ENCODE peak calls at places on chromosomes 7 and 10, in ten cellular contexts. Y, M, B, K, I, R, N, X, V and G are unnamed samples.
A peak's percentile ranks its signal among the peaks of the same experiment; 100 is the strongest.

GRCh38 chr10:63267414-63268138 is 134.4 kb downstream of the NRBF2 start:
- DNase-seq in Y (peak; percentile 42), M (no peak), B (peak; percentile 12), K (no peak), I (no peak), R (no peak), N (no peak), X (no peak), V (no peak), G (no peak)

GRCh38 chr10:127906548-127907377 is at the start of gene PTPRE:
- DNase-seq in Y (peak; percentile 59), M (no peak), B (peak; percentile 77), K (peak; percentile 34), I (no peak), R (no peak), N (peak; percentile 96), X (peak; percentile 79), V (peak; percentile 83), G (peak; percentile 83)

GRCh38 chr7:108454674-108455523 is 1.3 kb downstream of the NRCAM start:
- DNase-seq in Y (no peak), M (no peak), B (peak; percentile 61), K (no peak), I (no peak), R (no peak), N (peak; percentile 90), X (no peak), V (no peak), G (no peak)

GRCh38 chr7:150358433-150358832 is 10.2 kb upstream of the REPIN1 start:
- DNase-seq in Y (no peak), M (no peak), B (no peak), K (no peak), I (no peak), R (no peak), N (no peak), X (peak; percentile 0), V (no peak), G (no peak)

GRCh38 chr7:111363099-111363498 is 199.2 kb downstream of the IMMP2L start:
- DNase-seq in Y (no peak), M (no peak), B (no peak), K (no peak), I (no peak), R (no peak), N (no peak), X (no peak), V (no peak), G (no peak)

GRCh38 chr10:119190353-119190752 is 11.7 kb upstream of the PRDX3 start:
- DNase-seq in Y (no peak), M (no peak), B (peak; percentile 84), K (no peak), I (no peak), R (no peak), N (no peak), X (peak; percentile 65), V (no peak), G (no peak)

GRCh38 chr7:12882710-12883109 is 195.3 kb downstream of the ARL4A start:
- DNase-seq in Y (no peak), M (no peak), B (no peak), K (no peak), I (no peak), R (no peak), N (no peak), X (no peak), V (no peak), G (no peak)

GRCh38 chr7:79352323-79352722 is 101.1 kb downstream of the MAGI2 start:
- DNase-seq in Y (no peak), M (no peak), B (no peak), K (no peak), I (no peak), R (no peak), N (no peak), X (no peak), V (no peak), G (no peak)

GRCh38 chr10:59019603-59020002 is 156.8 kb upstream of the PHYHIPL start:
- DNase-seq in Y (no peak), M (no peak), B (no peak), K (no peak), I (no peak), R (no peak), N (no peak), X (no peak), V (no peak), G (no peak)

GRCh38 chr7:131899271-131900030 is 343.0 kb upstream of the PODXL start:
- DNase-seq in Y (no peak), M (no peak), B (no peak), K (no peak), I (no peak), R (no peak), N (no peak), X (no peak), V (no peak), G (no peak)

GRCh38 chr10:43322321-43322720 is 49.1 kb upstream of the FXYD4 start:
- DNase-seq in Y (no peak), M (no peak), B (no peak), K (no peak), I (no peak), R (no peak), N (no peak), X (no peak), V (peak; percentile 69), G (peak; percentile 43)

GRCh38 chr10:1063232-1063862 is 7.2 kb downstream of the WDR37 start:
- DNase-seq in Y (no peak), M (no peak), B (no peak), K (no peak), I (no peak), R (no peak), N (no peak), X (no peak), V (no peak), G (no peak)

GRCh38 chr10:28714401-28715053 is 37.2 kb downstream of the BAMBI start:
- DNase-seq in Y (no peak), M (no peak), B (no peak), K (no peak), I (no peak), R (no peak), N (no peak), X (no peak), V (no peak), G (no peak)

GRCh38 chr10:34341473-34341872 is 473.6 kb downstream of the PARD3 start:
- DNase-seq in Y (no peak), M (no peak), B (no peak), K (peak; percentile 34), I (no peak), R (no peak), N (no peak), X (no peak), V (no peak), G (no peak)

GRCh38 chr7:140497241-140497769 is 18.0 kb upstream of the MKRN1 start:
- DNase-seq in Y (no peak), M (no peak), B (no peak), K (no peak), I (no peak), R (no peak), N (no peak), X (no peak), V (no peak), G (no peak)

GRCh38 chr10:24228642-24229041 is 19.7 kb downstream of the KIAA1217 start:
- DNase-seq in Y (no peak), M (no peak), B (no peak), K (no peak), I (no peak), R (no peak), N (no peak), X (no peak), V (no peak), G (no peak)
- H3K4me3 ChIP-seq in Y (no peak overlapping the region), M (no peak overlapping the region), B (no peak overlapping the region), K (no peak overlapping the region), I (no peak overlapping the region), R (no peak overlapping the region), N (no peak overlapping the region), X (no peak overlapping the region), V (no peak overlapping the region), G (no peak overlapping the region)

DNA sequence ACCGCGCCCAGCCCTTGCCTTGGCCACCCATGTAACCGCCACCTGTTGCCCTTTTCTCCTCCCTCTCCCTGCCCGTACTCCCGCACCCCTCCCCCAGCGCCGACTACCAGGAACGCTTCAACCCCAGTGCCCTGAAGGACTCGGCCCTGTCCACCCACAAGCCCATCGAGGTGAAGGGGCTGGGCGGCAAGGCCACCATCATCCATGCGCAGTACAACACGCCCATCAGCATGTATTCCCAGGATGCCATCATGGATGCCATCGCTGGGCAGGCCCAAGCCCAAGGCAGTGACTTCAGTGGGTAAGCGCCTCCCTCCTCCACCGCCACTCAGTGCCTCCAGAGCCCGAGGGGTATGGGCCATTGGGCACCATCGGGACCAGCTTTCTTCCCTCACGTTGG is 18.7 kb downstream of the LDB3 start:
- DNase-seq in Y (no peak), M (no peak), B (no peak), K (no peak), I (no peak), R (no peak), N (no peak), X (no peak), V (no peak), G (no peak)
- H3K4me1 ChIP-seq in Y (no peaks in the 10 kb centered on the region), M (no peaks in the 10 kb centered on the region), B (no peaks in the 10 kb centered on the region), K (peaks cover 15% of the 10 kb centered on the region), I (peaks cover 8% of the 10 kb centered on the region), R (no peaks in the 10 kb centered on the region), N (no peaks in the 10 kb centered on the region), X (peaks cover 99% of the 10 kb centered on the region), V (peaks cover 31% of the 10 kb centered on the region), G (peaks cover 43% of the 10 kb centered on the region)

GRCh38 chr10:3948843-3949242 is 163.8 kb upstream of the KLF6 start:
- DNase-seq in Y (no peak), M (no peak), B (no peak), K (no peak), I (peak; percentile 77), R (no peak), N (peak; percentile 40), X (no peak), V (peak; percentile 63), G (peak; percentile 54)
- TF ChIP-seq EP300 in Y (no peak), M (no peak), B (no peak), K (no peak), I (no peak), R (no peak), N (no peak), X (no peak), V (no peak), G (no peak)

DNA sequence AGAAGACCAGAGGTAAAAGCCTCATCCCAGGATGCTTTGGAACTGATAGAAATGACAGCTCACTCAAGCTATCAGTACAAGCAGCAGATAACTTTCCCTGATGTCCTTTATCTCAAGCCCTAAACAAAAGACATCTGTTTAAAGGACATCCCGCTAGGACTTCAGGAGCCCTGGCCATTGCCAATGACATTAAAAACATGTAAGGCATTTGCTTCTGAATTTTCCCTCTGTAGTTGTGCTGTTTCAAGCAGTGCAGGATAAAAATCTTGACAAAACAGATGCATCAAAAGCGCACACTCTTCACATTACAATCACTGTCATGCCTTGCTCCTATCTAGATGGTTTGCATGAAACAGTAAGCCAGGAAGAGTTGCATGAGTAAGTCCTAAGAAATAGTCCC is 159.8 kb downstream of the AOAH start:
- DNase-seq in Y (no peak), M (no peak), B (no peak), K (no peak), I (no peak), R (no peak), N (peak; percentile 55), X (no peak), V (no peak), G (no peak)
- H3K4me3 ChIP-seq in Y (no peak overlapping the region), M (no peak overlapping the region), B (no peak overlapping the region), K (no peak overlapping the region), I (no peak overlapping the region), R (no peak overlapping the region), N (no peak overlapping the region), X (no peak overlapping the region), V (no peak overlapping the region), G (no peak overlapping the region)

GRCh38 chr10:72263613-72264241 is 10.0 kb upstream of the DDIT4 start:
- DNase-seq in Y (no peak), M (no peak), B (no peak), K (no peak), I (no peak), R (no peak), N (no peak), X (no peak), V (peak; percentile 77), G (peak; percentile 91)
- H3K4me1 ChIP-seq in Y (peaks cover 52% of the 10 kb centered on the region), M (peaks cover 49% of the 10 kb centered on the region), B (peaks cover 69% of the 10 kb centered on the region), K (peaks cover 14% of the 10 kb centered on the region), I (peaks cover 58% of the 10 kb centered on the region), R (peaks cover 44% of the 10 kb centered on the region), N (peaks cover 20% of the 10 kb centered on the region), X (peaks cover 31% of the 10 kb centered on the region), V (peaks cover 54% of the 10 kb centered on the region), G (peaks cover 54% of the 10 kb centered on the region)